ENCODE peak calls at places on chromosomes 4 and X, in five cellular contexts. E, T, G, V and I are unnamed samples.

GRCh38 chr4:42655248-42655647 is 1.7 kb downstream of the ATP8A1 start:
- DNase-seq in T (no peak), V (no peak), G (peak), E (no peak), I (no peak)

GRCh38 chr4:128782076-128782715 is 27.3 kb upstream of the JADE1 start:
- DNase-seq in G (no peak), V (peak), E (peak), T (no peak), I (no peak)

GRCh38 chr4:56183344-56183959 is 203.8 kb downstream of the AASDH start:
- DNase-seq in G (no peak), E (peak), T (no peak), V (no peak), I (peak)

GRCh38 chr4:153296424-153296823 is 48.1 kb upstream of the MND1 start:
- DNase-seq in G (peak), V (peak), T (no peak), E (no peak), I (no peak)

GRCh38 chrX:74521961-74522833 is 92.2 kb downstream of the RLIM start:
- DNase-seq in E (no peak), T (peak), G (no peak), V (no peak), I (no peak)

GRCh38 chr4:100417565-100417964 is 100.3 kb downstream of the EMCN start:
- DNase-seq in G (peak), T (no peak), E (no peak), V (no peak), I (no peak)

GRCh38 chr4:38782452-38783108 is at the start of gene TLR10:
- DNase-seq in T (peak), G (peak), V (peak), E (peak), I (no peak)

GRCh38 chr4:38077791-38078489 is 117.7 kb downstream of the PTTG2 start:
- DNase-seq in T (no peak), E (no peak), G (no peak), V (no peak), I (no peak)

GRCh38 chr4:85078016-85078415 is 111.5 kb upstream of the WDFY3 start:
- DNase-seq in E (no peak), T (no peak), V (no peak), G (no peak), I (no peak)

GRCh38 chrX:105636667-105637066 is 185.7 kb upstream of the NRK start:
- DNase-seq in V (no peak), E (no peak), T (peak), G (no peak), I (no peak)

GRCh38 chr4:127533028-127533700 is 99.6 kb upstream of the INTU start:
- DNase-seq in G (no peak), V (peak), E (no peak), T (no peak), I (no peak)

GRCh38 chr4:45043916-45044315 is 317.6 kb upstream of the GNPDA2 start:
- DNase-seq in E (no peak), G (no peak), T (no peak), V (no peak), I (no peak)

GRCh38 chr4:151709071-151709470 is 51.7 kb downstream of the GATB start:
- DNase-seq in G (no peak), T (no peak), V (no peak), E (no peak), I (no peak)

GRCh38 chrX:138723301-138723700 is 11.8 kb upstream of the FGF13 start:
- DNase-seq in E (no peak), T (no peak), V (no peak), G (no peak), I (no peak)

GRCh38 chrX:153635388-153635787 is 11.6 kb upstream of the DUSP9 start:
- DNase-seq in G (no peak), E (no peak), T (no peak), V (no peak), I (no peak)

GRCh38 chr4:2081540-2081939 is 22.4 kb downstream of the NAT8L start:
- DNase-seq in T (no peak), E (no peak), V (no peak), G (no peak), I (no peak)

GRCh38 chr4:82721819-82722423 is 76.7 kb downstream of the SCD5 start:
- DNase-seq in E (no peak), V (no peak), G (peak), T (no peak), I (peak)

GRCh38 chr4:8721621-8722020 is 129.1 kb downstream of the CPZ start:
- DNase-seq in T (no peak), E (no peak), V (no peak), G (no peak), I (no peak)

GRCh38 chrX:23844502-23845138 is 61.6 kb downstream of the SAT1 start:
- DNase-seq in V (peak), G (no peak), T (peak), E (no peak), I (no peak)

GRCh38 chr4:126630171-126630570 is 1002.6 kb upstream of the INTU start:
- DNase-seq in G (no peak), V (no peak), E (no peak), T (no peak), I (no peak)

GRCh38 chrX:132855760-132856341 is 102.6 kb downstream of the HS6ST2 start:
- DNase-seq in T (no peak), V (peak), E (no peak), G (no peak), I (no peak)

GRCh38 chr4:142703694-142704309 is 142.3 kb downstream of the INPP4B start:
- DNase-seq in E (no peak), G (peak), T (no peak), V (no peak), I (no peak)

GRCh38 chrX:28016823-28017222 is 35.6 kb upstream of the DCAF8L1 start:
- DNase-seq in G (peak), T (no peak), E (no peak), V (no peak), I (no peak)